ENCODE peak calls at places on chromosomes 7 and 10, in four cellular contexts. One of them, this sample, is unnamed.

GRCh38 chr10:90858489-90858968 is 690 bp upstream of the HTR7 start:
- DNase-seq in H1: no peak
- DNase-seq in mesendoderm: no peak
- DNase-seq in H9: no peak
- DNase-seq in this sample: no peak

GRCh38 chr10:119205926-119206602 is 1.3 kb upstream of the GRK5 start:
- DNase-seq in H1: no peak
- DNase-seq in mesendoderm: peak; percentile 72
- DNase-seq in H9: peak; percentile 49
- DNase-seq in this sample: no peak

GRCh38 chr7:20064974-20065862 is 152.0 kb downstream of the MACC1 start:
- DNase-seq in H1: no peak
- DNase-seq in mesendoderm: no peak
- DNase-seq in H9: no peak
- DNase-seq in this sample: no peak

GRCh38 chr10:99695761-99696160 is 36.2 kb downstream of the COX15 start:
- DNase-seq in H1: no peak
- DNase-seq in mesendoderm: no peak
- DNase-seq in H9: no peak
- DNase-seq in this sample: peak; percentile 10

GRCh38 chr7:3861371-3861770 is 560.3 kb downstream of the SDK1 start:
- DNase-seq in H1: no peak
- DNase-seq in mesendoderm: no peak
- DNase-seq in H9: no peak
- DNase-seq in this sample: no peak

GRCh38 chr7:65731562-65732035 is 141.3 kb upstream of the VKORC1L1 start:
- DNase-seq in H1: no peak
- DNase-seq in mesendoderm: peak; percentile 79
- DNase-seq in H9: peak; percentile 71
- DNase-seq in this sample: peak; percentile 52

GRCh38 chr7:151699920-151700319 is 177.0 kb downstream of the PRKAG2 start:
- DNase-seq in H1: no peak
- DNase-seq in mesendoderm: no peak
- DNase-seq in H9: no peak
- DNase-seq in this sample: no peak

GRCh38 chr7:43781726-43782607 is 23.5 kb downstream of the BLVRA start:
- DNase-seq in H1: no peak
- DNase-seq in mesendoderm: no peak
- DNase-seq in H9: no peak
- DNase-seq in this sample: peak; percentile 43

GRCh38 chr7:156222611-156223010 is 410.3 kb upstream of the SHH start:
- DNase-seq in H1: no peak
- DNase-seq in mesendoderm: no peak
- DNase-seq in H9: no peak
- DNase-seq in this sample: no peak

GRCh38 chr10:8079126-8079525 is 24.6 kb downstream of the GATA3 start:
- DNase-seq in H1: no peak
- DNase-seq in mesendoderm: no peak
- DNase-seq in H9: no peak
- DNase-seq in this sample: peak; percentile 32

GRCh38 chr10:12507165-12507870 is 158.0 kb downstream of the CAMK1D start:
- DNase-seq in H1: no peak
- DNase-seq in mesendoderm: no peak
- DNase-seq in H9: no peak
- DNase-seq in this sample: no peak
- H3K79me2 ChIP-seq in H1: no peaks in the 10 kb centered on the region
- H3K79me2 ChIP-seq in mesendoderm: no peaks in the 10 kb centered on the region
- H3K79me2 ChIP-seq in H9: no peaks in the 10 kb centered on the region
- H3K79me2 ChIP-seq in this sample: no peaks in the 10 kb centered on the region

DNA sequence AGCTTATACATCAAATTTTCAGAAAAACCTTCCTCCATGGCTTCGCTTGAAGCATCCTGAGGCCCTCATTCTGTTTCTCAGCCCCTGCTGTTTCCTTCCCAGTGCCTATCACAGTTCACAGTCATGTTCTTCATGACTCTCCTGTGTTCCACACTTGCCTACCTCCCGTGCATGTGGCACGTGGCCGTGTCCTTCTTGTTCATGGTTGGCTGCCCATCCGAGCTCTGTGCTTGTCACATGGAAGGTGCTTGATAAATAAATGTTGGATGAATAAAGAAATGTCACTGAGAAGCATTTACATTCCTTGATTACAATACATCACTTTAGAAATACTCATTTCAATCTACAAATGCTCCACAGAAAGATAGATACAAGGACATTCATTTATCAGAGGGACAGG is 23.7 kb upstream of the EGFR start:
- DNase-seq in H1: no peak
- DNase-seq in mesendoderm: no peak
- DNase-seq in H9: no peak
- DNase-seq in this sample: no peak
- H2BK5ac ChIP-seq in H1: no peak overlapping the region
- H2BK5ac ChIP-seq in mesendoderm: no peak overlapping the region
- H2BK5ac ChIP-seq in H9: no peak overlapping the region
- H2BK5ac ChIP-seq in this sample: no peak overlapping the region

DNA sequence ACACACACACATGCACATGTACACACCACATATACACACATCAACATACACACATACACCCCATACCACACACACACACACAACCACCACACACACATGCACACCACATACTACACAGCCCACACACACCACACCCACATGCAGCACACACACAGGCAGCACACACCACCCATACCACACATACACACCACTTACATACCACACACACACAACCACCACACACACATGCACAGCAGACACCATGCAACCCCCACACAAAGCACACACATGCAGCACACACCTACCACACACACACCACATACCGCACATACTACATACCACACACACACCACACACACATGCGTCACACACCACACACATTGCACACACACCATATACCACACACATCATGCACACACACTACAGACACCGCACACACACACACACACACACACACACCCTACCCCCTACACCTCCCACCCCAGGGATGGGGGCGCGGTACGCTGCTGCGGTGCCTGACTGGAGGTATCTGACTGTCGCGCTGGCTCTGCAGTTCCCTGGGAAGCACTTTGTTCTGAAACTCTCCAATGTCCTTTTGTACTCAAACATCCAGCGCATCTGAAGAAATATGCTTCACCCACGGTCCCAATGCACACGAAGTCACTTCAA is 5.4 kb upstream of the TRPV6 start:
- DNase-seq in H1: no peak
- DNase-seq in mesendoderm: no peak
- DNase-seq in H9: peak; percentile 13
- DNase-seq in this sample: no peak
- H3K18ac ChIP-seq in H1: no peak overlapping the region
- H3K18ac ChIP-seq in mesendoderm: no peak overlapping the region
- H3K18ac ChIP-seq in H9: no peak overlapping the region
- H3K18ac ChIP-seq in this sample: no peak overlapping the region

DNA sequence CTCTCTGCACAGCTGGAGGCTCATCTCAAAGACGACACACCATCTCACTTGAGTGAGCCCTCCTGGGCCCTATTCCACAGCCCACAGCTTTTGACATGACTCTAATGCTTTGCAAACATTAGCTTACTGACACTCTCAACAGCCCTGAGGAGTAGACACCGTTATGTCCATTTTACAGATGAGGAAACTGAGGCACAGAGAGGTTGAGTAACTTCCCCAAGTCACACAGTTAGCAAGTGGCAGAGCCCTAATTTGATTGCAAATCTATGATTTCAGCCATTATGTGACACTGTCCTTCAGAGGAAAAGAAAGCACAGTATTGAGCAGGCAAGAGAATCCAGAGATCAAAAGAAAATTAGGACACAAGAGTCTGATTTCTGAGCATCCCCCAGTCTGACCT is 16.0 kb downstream of the SLC25A13 start:
- DNase-seq in H1: no peak
- DNase-seq in mesendoderm: no peak
- DNase-seq in H9: no peak
- DNase-seq in this sample: no peak
- H3K79me2 ChIP-seq in H1: peaks cover 3% of the 10 kb centered on the region
- H3K79me2 ChIP-seq in mesendoderm: peaks cover 47% of the 10 kb centered on the region
- H3K79me2 ChIP-seq in H9: peaks cover 4% of the 10 kb centered on the region
- H3K79me2 ChIP-seq in this sample: no peaks in the 10 kb centered on the region

DNA sequence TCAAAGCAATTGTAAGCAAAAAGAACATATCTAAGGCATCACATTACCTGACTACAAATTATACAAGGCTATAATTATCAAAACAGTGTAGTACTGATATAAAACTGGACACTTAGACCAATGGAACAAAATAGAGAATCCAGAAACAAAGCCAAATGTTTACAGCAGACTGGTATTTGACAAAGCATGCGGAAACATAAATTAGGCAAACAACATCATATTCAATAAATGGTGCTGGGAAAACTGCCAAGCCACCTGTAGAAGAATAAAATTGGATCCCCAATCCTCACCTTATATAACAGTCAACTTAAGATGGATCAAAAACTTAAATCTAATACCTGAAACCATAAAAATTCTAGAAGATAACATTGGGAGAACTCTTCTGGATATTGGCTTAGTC is 240.8 kb upstream of the POM121L12 start:
- DNase-seq in H1: no peak
- DNase-seq in mesendoderm: no peak
- DNase-seq in H9: no peak
- DNase-seq in this sample: no peak
- H2BK5ac ChIP-seq in H1: no peak overlapping the region
- H2BK5ac ChIP-seq in mesendoderm: no peak overlapping the region
- H2BK5ac ChIP-seq in H9: no peak overlapping the region
- H2BK5ac ChIP-seq in this sample: no peak overlapping the region

GRCh38 chr10:69752491-69752890 is 49.2 kb upstream of the COL13A1 start:
- DNase-seq in H1: no peak
- DNase-seq in mesendoderm: no peak
- DNase-seq in H9: no peak
- DNase-seq in this sample: no peak
- H3K18ac ChIP-seq in H1: no peak overlapping the region
- H3K18ac ChIP-seq in mesendoderm: no peak overlapping the region
- H3K18ac ChIP-seq in H9: no peak overlapping the region
- H3K18ac ChIP-seq in this sample: no peak overlapping the region